ENCODE peak calls at places on chromosomes 3 and 15, in six cellular contexts. T, N, H, K, W and O are unnamed samples.

GRCh38 chr3:16512435-16513140 is 911 bp downstream of the RFTN1 start:
- DNase-seq in W (peak), K (peak), N (no peak), H (no peak), T (no peak), O (peak)

GRCh38 chr3:194003128-194004057 is 132.6 kb upstream of the HES1 start:
- DNase-seq in T (peak), W (peak), H (peak), K (peak), N (peak), O (peak)

GRCh38 chr3:171790898-171791694 is 19.2 kb downstream of the PLD1 start:
- DNase-seq in H (peak), T (peak), K (no peak), N (no peak), W (no peak), O (no peak)

GRCh38 chr3:120182613-120183524 is 88.6 kb upstream of the GSK3B start:
- DNase-seq in W (no peak), T (peak), K (no peak), H (peak), N (no peak), O (peak)

GRCh38 chr3:150521458-150521857 is 24.8 kb downstream of the SERP1 start:
- DNase-seq in N (no peak), W (no peak), T (no peak), H (no peak), K (no peak), O (no peak)

GRCh38 chr3:49790626-49791411 is 4.5 kb upstream of the IP6K1 start:
- DNase-seq in H (no peak), N (no peak), T (no peak), K (no peak), W (no peak), O (no peak)

GRCh38 chr15:27249046-27249722 is 278.2 kb downstream of the GABRG3 start:
- DNase-seq in N (no peak), K (no peak), H (no peak), W (no peak), T (no peak), O (no peak)

GRCh38 chr15:101295607-101296225 is 668 bp upstream of the SNRPA1 start:
- DNase-seq in H (peak), N (no peak), K (no peak), T (peak), W (no peak), O (peak)

GRCh38 chr15:41493205-41493901 is at the start of gene ITPKA:
- DNase-seq in T (peak), N (no peak), K (peak), H (peak), W (peak), O (peak)

GRCh38 chr15:41494922-41495735 is 1.5 kb downstream of the ITPKA start:
- DNase-seq in K (no peak), W (no peak), H (no peak), T (no peak), N (no peak), O (no peak)

GRCh38 chr15:41493902-41494189 is 172 bp downstream of the ITPKA start:
- DNase-seq in N (no peak), T (no peak), H (no peak), K (no peak), W (no peak), O (no peak)

GRCh38 chr15:41495736-41496599 is 2.3 kb downstream of the ITPKA start:
- DNase-seq in T (no peak), H (no peak), K (no peak), N (no peak), W (peak), O (no peak)

DNA sequence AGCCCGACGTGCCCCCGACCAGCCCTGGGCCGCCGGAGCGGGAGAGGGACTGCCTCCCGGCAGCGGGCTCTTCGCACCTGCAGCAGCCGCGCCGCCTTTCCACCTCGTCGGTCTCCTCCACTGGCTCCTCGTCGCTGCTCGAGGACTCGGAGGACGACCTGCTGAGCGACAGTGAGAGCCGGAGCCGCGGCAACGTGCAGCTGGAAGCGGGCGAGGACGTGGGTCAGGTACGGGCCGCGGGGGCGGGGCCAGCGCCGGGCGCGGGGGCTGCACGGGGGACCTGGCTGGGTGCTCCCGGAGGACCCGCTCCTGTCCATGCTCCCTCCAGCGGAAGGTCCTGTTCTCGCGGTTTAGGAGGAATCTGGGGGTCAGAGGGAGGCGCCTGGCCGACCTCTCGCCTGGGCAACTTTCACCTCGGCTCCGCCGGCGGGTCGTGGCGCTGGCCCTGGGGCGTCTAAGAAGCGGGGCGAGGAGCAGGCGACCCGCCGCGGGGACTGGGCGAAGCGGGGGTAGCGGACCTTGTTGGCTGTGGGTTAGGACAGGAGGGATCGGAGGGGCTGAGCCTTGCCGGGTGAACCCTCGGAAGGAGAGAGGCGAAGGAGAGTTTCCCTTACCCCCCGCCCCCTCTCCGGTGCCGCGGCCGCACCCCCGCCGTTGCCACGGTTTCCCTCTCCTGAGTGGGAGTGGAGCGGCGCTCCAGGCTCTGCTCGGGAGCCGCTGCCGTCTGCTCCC is 682 bp downstream of the ITPKA start:
- DNase-seq in T (no peak), H (no peak), K (no peak), N (no peak), W (no peak), O (peak)
- TF ChIP-seq CTCF in T (no peak), H (no peak), K (no peak), N (no peak), W (no peak), O (no peak)

GRCh38 chr15:85704720-85705119 is 90.0 kb downstream of the KLHL25 start:
- DNase-seq in K (no peak), W (no peak), T (no peak), N (no peak), H (no peak), O (no peak)

GRCh38 chr15:85706779-85707518 is 87.8 kb downstream of the KLHL25 start:
- DNase-seq in H (peak), W (no peak), K (no peak), T (peak), N (no peak), O (no peak)

GRCh38 chr15:85700767-85701166 is 94.0 kb downstream of the KLHL25 start:
- DNase-seq in K (no peak), H (no peak), N (no peak), W (no peak), T (no peak), O (no peak)

GRCh38 chr15:85702321-85703230 is 92.1 kb downstream of the KLHL25 start:
- DNase-seq in T (peak), W (no peak), H (peak), K (no peak), N (no peak), O (no peak)

DNA sequence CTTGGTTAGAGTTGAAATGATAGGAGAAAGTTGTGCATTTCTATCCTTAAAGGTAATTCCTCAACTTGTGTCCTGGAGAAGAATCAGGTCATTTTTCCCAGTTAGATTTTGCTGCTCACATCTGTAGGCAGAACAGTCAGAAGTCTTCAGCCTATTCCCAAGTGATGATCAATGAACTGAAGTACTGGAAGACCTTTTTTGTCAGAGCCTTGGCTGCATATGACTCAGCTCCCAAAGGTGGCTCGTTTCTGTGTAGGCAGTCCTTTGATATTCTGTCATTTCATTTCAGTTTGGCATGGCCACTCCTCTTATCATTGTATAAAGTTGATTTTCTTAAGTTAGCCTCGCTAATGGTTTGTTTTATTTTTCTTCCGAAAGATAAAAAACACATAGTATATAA is 90.7 kb downstream of the KLHL25 start:
- DNase-seq in W (no peak), N (no peak), H (peak), T (no peak), K (no peak), O (no peak)
- H3K27ac ChIP-seq in W (peak), N (peak), H (no peak), T (no peak), K (peak), O (no peak)

DNA sequence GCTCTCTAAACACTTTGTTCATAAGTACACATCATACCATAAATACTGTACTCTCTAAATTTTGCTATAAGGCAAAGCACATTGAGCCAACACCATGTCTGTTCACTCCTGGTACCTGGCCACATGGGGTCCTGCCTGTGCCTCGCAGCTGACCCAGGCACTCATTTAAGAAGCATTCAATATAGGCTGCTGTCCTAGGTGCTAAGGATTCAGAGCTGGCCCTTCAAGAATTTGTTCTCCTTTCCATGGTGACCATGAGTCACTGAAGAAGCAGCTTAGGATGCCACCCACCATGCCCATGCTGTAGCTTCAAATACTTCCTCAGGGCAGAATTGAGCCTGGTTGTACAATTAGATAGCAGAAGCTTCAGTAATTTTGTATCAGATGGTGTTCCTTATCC is 119.2 kb upstream of the ZBED2 start:
- DNase-seq in N (no peak), W (no peak), H (peak), K (no peak), T (no peak), O (no peak)
- TF ChIP-seq CTCF in N (no peak), W (no peak), H (no peak), K (no peak), T (no peak), O (no peak)

GRCh38 chr3:48468329-48468731 is 21.8 kb downstream of the ATRIP start:
- DNase-seq in W (no peak), T (no peak), N (no peak), H (no peak), K (no peak), O (no peak)
- H3K27ac ChIP-seq in W (no peak), T (peak), N (peak), H (no peak), K (peak), O (peak)

GRCh38 chr3:188834349-188834748 is 337.4 kb upstream of the TPRG1 start:
- DNase-seq in K (no peak), W (no peak), H (no peak), T (no peak), N (no peak), O (no peak)
- TF ChIP-seq CTCF in K (no peak), W (no peak), H (no peak), T (no peak), N (no peak), O (no peak)

GRCh38 chr15:63025460-63025859 is 17.1 kb upstream of the TPM1 start:
- DNase-seq in W (no peak), H (no peak), K (no peak), T (no peak), N (no peak), O (no peak)
- H3K27ac ChIP-seq in W (no peak), H (no peak), K (no peak), T (no peak), N (no peak), O (no peak)

GRCh38 chr3:177119829-177120228 is 77.5 kb downstream of the TBL1XR1 start:
- DNase-seq in H (no peak), K (no peak), N (no peak), T (no peak), W (no peak), O (no peak)
- TF ChIP-seq CTCF in H (no peak), K (no peak), N (no peak), T (no peak), W (no peak), O (no peak)

GRCh38 chr3:4061201-4061600 is 242.0 kb upstream of the SETMAR start:
- DNase-seq in W (no peak), T (no peak), N (no peak), K (no peak), H (no peak), O (no peak)
- H3K27ac ChIP-seq in W (no peak), T (no peak), N (no peak), K (no peak), H (no peak), O (no peak)

GRCh38 chr3:46565607-46566039 is 479 bp downstream of the LRRC2 start:
- DNase-seq in T (no peak), H (peak), W (peak), K (peak), N (no peak), O (no peak)
- TF ChIP-seq CTCF in T (no peak), H (no peak), W (no peak), K (peak), N (no peak), O (no peak)

GRCh38 chr15:68537097-68537496 is 41.7 kb upstream of the CORO2B start:
- DNase-seq in N (no peak), K (no peak), T (peak), W (no peak), H (no peak), O (no peak)

GRCh38 chr15:68531794-68532193 is 47.0 kb upstream of the CORO2B start:
- DNase-seq in H (no peak), T (no peak), K (no peak), W (no peak), N (no peak), O (no peak)

GRCh38 chr15:68537506-68537905 is 41.3 kb upstream of the CORO2B start:
- DNase-seq in T (peak), W (no peak), H (peak), K (no peak), N (no peak), O (no peak)

GRCh38 chr15:68538291-68538690 is 40.5 kb upstream of the CORO2B start:
- DNase-seq in T (no peak), W (no peak), K (no peak), H (no peak), N (no peak), O (no peak)

DNA sequence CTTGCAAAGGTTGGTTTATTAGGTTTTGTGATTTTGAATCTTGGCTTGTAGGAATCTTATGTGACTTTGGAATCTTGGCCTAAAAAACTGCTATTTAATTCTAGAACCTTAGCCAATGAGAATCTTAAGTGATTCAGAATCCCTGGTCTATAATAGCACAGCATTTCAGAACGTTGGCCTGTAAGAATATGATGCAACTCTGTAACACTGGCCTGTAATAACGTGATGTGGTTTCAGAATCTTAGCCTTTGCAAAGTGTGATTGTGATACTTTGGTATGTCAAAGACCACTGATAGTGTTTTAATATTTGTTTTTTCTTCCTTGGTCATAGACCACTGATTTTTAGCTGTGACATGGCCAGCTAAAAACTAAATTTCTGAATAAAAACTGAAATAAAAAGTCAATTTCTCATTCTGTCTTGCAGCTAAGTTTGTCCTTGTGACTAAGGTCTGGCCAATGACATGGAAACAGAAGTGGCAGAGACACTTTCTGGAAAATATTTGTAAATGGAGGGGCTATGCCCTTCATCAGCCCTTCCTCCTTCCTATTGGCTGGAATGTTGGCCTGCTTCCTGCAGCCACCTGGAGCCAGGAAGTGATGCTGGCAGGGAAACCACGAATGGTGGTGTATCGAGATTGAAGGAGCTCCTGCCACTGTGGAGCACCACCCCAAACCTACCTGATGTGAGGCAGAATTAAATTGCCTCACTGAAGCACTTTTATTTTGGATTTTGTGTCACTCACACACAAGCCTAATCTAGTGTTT is 42.3 kb upstream of the CORO2B start:
- DNase-seq in W (no peak), K (no peak), H (peak), N (no peak), T (peak), O (no peak)
- H3K27ac ChIP-seq in W (no peak), K (peak), H (peak), N (no peak), T (peak), O (no peak)